ENCODE peak calls at places on chromosome 19, in five cellular contexts. J is A549, X is breast epithelium, K is H1, B is endothelial cell of umbilical vein. A is an unnamed sample. For H3K9me3, the result is how much of the 10 kb centered on the place peaks cover.

GRCh38 chr19:18023596-18024212 is 15.7 kb downstream of the ARRDC2 start:
- DNase-seq in J (no peak), X (peak), K (no peak), B (peak), A (peak)

GRCh38 chr19:5588441-5588840 is 20.7 kb upstream of the TINCR start:
- DNase-seq in J (no peak), X (no peak), K (no peak), B (no peak), A (no peak)

GRCh38 chr19:35713904-35714440 is 3.8 kb upstream of the KMT2B start:
- DNase-seq in J (no peak), X (no peak), K (no peak), B (no peak), A (no peak)

GRCh38 chr19:11548315-11548700 is 9.7 kb downstream of the CNN1 start:
- DNase-seq in J (no peak), X (no peak), K (no peak), B (no peak), A (no peak)

GRCh38 chr19:46959962-46960556 is 59.6 kb upstream of the NPAS1 start:
- DNase-seq in J (no peak), X (no peak), K (no peak), B (no peak), A (no peak)

GRCh38 chr19:18097217-18097992 is at the start of gene MAST3:
- DNase-seq in J (peak), X (peak), K (no peak), B (peak), A (peak)

GRCh38 chr19:821976-822773 is 420 bp upstream of the PLPPR3 start:
- DNase-seq in J (no peak), X (no peak), K (no peak), B (no peak), A (no peak)

GRCh38 chr19:17420267-17420924 is 549 bp downstream of the MVB12A start:
- DNase-seq in J (no peak), X (peak), K (no peak), B (peak), A (peak)

GRCh38 chr19:16351133-16351809 is 26.6 kb downstream of the KLF2 start:
- DNase-seq in J (no peak), X (no peak), K (no peak), B (peak), A (no peak)

GRCh38 chr19:5186293-5187050 is 154.1 kb downstream of the PTPRS start:
- DNase-seq in J (no peak), X (no peak), K (no peak), B (no peak), A (no peak)

GRCh38 chr19:35135389-35135909 is 590 bp upstream of the LGI4 start:
- DNase-seq in J (peak), X (no peak), K (no peak), B (peak), A (peak)

GRCh38 chr19:28472843-28473242 is 740.1 kb downstream of the UQCRFS1 start:
- DNase-seq in J (no peak), X (no peak), K (no peak), B (no peak), A (peak)
- H3K9me3 ChIP-seq in J (under half), X (under half), K (under half), B (under half), A (under half)

GRCh38 chr19:54648129-54648528 is 14.7 kb upstream of the LILRB4 start:
- DNase-seq in J (no peak), X (no peak), K (no peak), B (no peak), A (no peak)
- TF ChIP-seq CTCF in J (no peak), X (no peak), K (no peak), B (no peak), A (no peak)

GRCh38 chr19:44180968-44181367 is 16.1 kb downstream of the ZNF226 start:
- DNase-seq in J (no peak), X (no peak), K (no peak), B (no peak), A (no peak)
- H3K9me3 ChIP-seq in J (half or more), X (half or more), K (under half), B (under half), A (half or more)

DNA sequence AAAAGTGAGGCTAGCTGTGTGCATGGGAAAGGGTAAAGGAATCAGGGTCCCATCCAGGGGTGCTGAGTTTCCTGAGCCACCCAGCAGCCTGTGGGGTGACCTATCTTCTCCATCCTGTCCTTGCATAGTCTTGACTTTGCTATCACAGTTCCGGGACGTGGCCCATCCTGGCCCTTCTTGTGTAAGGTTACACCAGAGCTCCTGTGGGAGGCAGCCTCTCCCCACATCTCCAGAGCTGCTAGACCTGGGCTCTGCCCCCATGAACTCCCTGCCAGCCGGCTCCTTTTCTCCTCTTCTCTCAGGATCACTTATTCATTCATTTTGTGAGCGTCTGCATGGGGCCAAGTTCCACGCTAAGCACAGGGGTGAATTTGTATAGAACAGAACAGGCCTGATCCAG is 238.9 kb downstream of the TSHZ3 start:
- DNase-seq in J (no peak), X (no peak), K (peak), B (no peak), A (no peak)
- TF ChIP-seq CTCF in J (no peak), X (no peak), K (peak), B (no peak), A (peak)

DNA sequence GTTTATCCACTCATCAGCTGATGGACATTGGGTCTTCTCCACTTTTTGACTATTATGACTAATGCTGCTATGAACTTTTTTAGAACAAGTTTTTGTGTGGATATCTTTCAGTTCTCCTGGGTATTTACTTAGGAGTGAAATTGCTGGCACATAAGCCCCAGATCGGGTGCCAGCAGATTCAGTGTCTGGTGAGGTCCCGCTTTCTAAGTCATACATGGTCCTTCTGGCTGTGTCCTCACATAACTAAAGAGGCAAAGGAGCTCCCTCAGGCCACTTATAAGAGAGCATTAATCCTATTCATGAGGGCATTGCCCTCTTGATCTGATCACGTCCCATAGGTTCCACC is 600 bp upstream of the ZNF226 start:
- DNase-seq in J (no peak), X (no peak), K (no peak), B (no peak), A (no peak)
- H3K9me3 ChIP-seq in J (half or more), X (under half), K (under half), B (under half), A (half or more)

GRCh38 chr19:2363419-2363818 is 3.4 kb downstream of the TMPRSS9 start:
- DNase-seq in J (no peak), X (no peak), K (no peak), B (no peak), A (no peak)
- TF ChIP-seq CTCF in J (no peak), X (no peak), K (no peak), B (no peak), A (no peak)

GRCh38 chr19:52112624-52113023 is 17.1 kb upstream of the ZNF841 start:
- DNase-seq in J (no peak), X (no peak), K (no peak), B (no peak), A (no peak)
- H3K9me3 ChIP-seq in J (half or more), X (half or more), K (half or more), B (under half), A (half or more)

DNA sequence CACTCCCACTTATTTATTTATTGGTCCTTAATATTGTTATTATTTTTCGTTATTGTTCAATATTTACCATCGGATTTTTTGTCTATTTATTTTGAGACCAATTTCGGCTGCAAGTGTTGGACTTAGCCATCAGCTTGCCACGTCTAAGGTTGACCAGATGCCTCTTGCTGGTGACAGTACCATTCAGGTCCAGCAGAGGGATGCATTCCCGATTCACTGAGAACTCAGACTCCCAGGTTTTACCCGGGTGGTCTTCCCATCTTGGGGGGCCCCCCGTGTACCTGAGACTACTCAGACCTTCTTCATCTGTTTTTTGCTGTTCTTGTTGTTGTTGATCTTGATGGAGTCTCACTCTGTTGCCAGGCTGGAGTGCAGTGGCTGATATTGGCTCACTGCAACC is 1435.2 kb downstream of the UQCRFS1 start:
- DNase-seq in J (no peak), X (no peak), K (no peak), B (no peak), A (no peak)
- TF ChIP-seq CTCF in J (no peak), X (no peak), K (peak), B (no peak), A (peak)

DNA sequence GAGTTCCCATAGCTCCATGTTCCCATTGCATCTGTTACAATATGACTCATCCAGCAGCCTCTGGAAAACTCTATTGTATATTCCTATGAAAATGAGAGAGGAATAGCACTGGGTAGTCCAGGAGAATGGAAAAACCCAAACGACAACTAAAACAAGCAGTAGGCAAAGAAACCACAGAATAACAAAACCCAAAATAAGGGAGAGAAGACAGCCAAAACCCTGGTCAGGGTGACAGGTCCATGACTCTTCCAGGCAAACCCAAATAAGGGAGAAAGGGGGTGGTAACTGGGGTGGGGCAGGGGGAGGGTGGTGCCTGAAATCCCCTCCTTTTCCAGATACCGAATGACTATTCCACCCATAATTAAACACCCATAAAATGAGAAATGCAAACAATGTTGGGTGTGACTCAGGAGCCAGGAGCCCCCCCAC is 4.0 kb upstream of the ZNF8 start:
- DNase-seq in J (no peak), X (no peak), K (no peak), B (peak), A (no peak)
- H3K9me3 ChIP-seq in J (half or more), X (half or more), K (under half), B (under half), A (half or more)

A was measured in left ventricle myocardium inferior.